ENCODE peak calls at places on chromosomes 11 and 22, in eight cellular contexts. M is bronchial epithelial cell; G is brain microvascular endothelial cell; I is endodermal cell; D is CD8-positive, alpha-beta T cell; C is fibroblast of mammary gland; J is AG09309; H is IMR-90. V is an unnamed sample.
A peak's percentile ranks its signal among the peaks of the same experiment; 100 is the strongest.

GRCh38 chr11:23490557-23491235 is 630.4 kb upstream of the CCDC179 start:
- DNase-seq in J (no peak), H (no peak), D (no peak), G (no peak), I (no peak), C (no peak), M (no peak), V (no peak)

GRCh38 chr11:119417726-119418540 is 5.0 kb downstream of the THY1 start:
- DNase-seq in M (peak; percentile 21), I (no peak), C (peak; percentile 97), H (peak; percentile 96), D (no peak), J (peak; percentile 87), G (peak; percentile 62), V (peak; percentile 70)

GRCh38 chr11:359181-359714 is 10.1 kb upstream of the B4GALNT4 start:
- DNase-seq in D (no peak), G (no peak), J (no peak), H (no peak), I (no peak), C (no peak), M (peak; percentile 58), V (no peak)

GRCh38 chr11:17722000-17722643 is 2.8 kb downstream of the MYOD1 start:
- DNase-seq in I (peak; percentile 86), J (no peak), H (peak; percentile 11), G (no peak), C (peak; percentile 31), D (no peak), M (peak; percentile 17), V (peak; percentile 21)

GRCh38 chr11:114566273-114566672 is 6.6 kb upstream of the NXPE1 start:
- DNase-seq in C (no peak), I (no peak), M (no peak), G (no peak), H (no peak), D (no peak), J (no peak), V (no peak)

GRCh38 chr11:107859459-107860239 is 1.1 kb upstream of the SLC35F2 start:
- DNase-seq in D (no peak), I (peak; percentile 75), M (peak; percentile 28), C (peak; percentile 27), G (no peak), H (no peak), J (no peak), V (no peak)

GRCh38 chr22:23815781-23816551 is 22.8 kb downstream of the DERL3 start:
- DNase-seq in I (no peak), D (no peak), G (no peak), H (no peak), C (no peak), J (no peak), M (no peak), V (no peak)

GRCh38 chr11:64851831-64852337 is 7.4 kb upstream of the CDC42BPG start:
- DNase-seq in G (no peak), I (no peak), D (no peak), J (no peak), M (no peak), H (no peak), C (no peak), V (no peak)

GRCh38 chr22:17083811-17084540 is 824 bp upstream of the IL17RA start:
- DNase-seq in I (no peak), C (no peak), G (no peak), D (no peak), H (no peak), J (no peak), M (no peak), V (no peak)

GRCh38 chr11:31262761-31263160 is 106.8 kb downstream of the DCDC1 start:
- DNase-seq in D (no peak), C (peak; percentile 6), J (no peak), M (peak; percentile 62), G (no peak), H (peak; percentile 5), I (no peak), V (no peak)

GRCh38 chr22:45548991-45549736 is 46.5 kb downstream of the FBLN1 start:
- DNase-seq in J (peak; percentile 49), M (peak; percentile 87), C (peak; percentile 98), I (peak; percentile 85), G (peak; percentile 67), H (peak; percentile 94), D (no peak), V (peak; percentile 78)

GRCh38 chr11:31817054-31817620 is 6.0 kb upstream of the PAX6 start:
- DNase-seq in H (no peak), C (no peak), I (peak; percentile 72), M (no peak), G (no peak), J (no peak), D (no peak), V (no peak)

GRCh38 chr11:96969251-96969650 is 579.4 kb downstream of the JRKL start:
- DNase-seq in I (no peak), J (no peak), C (no peak), G (no peak), D (no peak), M (peak; percentile 25), H (no peak), V (peak; percentile 4)

DNA sequence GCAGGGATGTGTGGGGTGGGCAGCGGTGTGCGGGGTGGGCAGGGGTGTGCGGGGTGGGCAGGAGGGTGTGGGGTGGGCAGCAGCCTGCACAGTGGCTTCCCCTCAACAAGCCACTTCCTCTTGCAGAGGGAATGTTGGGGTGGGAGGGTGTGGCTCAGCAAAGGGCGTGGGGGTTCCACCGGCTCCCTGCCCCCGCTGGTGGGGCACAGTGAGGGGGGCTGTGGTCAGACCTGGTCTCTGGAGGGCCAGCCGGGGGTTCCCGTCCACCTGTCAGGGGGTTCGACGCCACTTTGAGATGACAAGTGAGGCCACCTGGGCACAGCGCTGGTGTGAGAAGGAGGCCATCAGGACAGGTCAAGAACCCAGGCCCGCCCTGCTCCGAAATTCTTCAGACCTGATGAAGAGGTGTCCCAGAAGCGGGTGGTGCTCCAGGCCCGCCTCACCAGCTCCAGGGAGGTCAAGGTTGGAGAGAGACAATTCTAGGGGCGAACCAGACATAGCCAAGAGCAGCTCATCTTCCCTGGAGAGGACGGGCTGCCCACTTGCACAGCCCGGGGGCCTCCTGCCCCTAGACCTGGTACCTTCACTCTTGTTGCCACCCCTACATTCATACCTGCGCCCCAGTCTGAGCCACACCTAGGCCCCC is 1.3 kb downstream of the C11orf21 start:
- DNase-seq in J (no peak), I (no peak), C (no peak), G (no peak), D (no peak), M (no peak), H (no peak), V (no peak)
- H3K4me3 ChIP-seq in J (no peak overlapping the region), I (no peak overlapping the region), C (no peak overlapping the region), G (no peak overlapping the region), D (peak overlapping the region; percentile 82), M (no peak overlapping the region), H (no peak overlapping the region), V (no peak overlapping the region)

DNA sequence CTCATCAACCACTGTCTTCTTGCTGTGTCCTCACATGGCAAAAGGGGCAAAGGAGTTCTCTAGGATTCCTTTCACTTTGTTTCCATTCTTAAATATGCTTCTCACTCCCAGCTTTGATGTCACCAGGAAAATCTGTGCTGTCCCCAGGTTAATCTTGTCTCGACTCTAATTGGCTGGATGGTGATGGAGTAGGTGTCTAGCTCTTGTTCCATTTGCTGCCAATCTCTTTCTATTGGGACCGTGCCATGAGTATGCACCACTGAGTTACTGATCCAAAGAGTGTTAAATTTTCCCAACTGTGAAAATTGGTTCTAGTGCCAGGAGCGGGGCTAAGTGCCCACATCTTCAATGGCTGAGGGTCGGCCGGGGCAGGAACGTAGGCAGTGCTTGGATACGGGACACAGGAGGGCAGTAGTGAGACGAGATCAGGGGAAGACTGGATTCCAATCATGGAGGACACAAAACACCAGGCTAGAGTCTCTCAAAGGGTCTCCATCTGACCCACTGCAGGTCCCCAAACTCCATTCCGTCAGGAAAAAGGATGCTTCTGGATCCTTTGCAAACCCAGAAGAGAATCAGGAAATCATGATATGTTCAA is 47.7 kb upstream of the CSNK2A3 start:
- DNase-seq in C (peak; percentile 16), J (no peak), I (peak; percentile 84), M (no peak), G (no peak), D (no peak), H (no peak), V (no peak)
- TF ChIP-seq CTCF in C (peak; percentile 18), J (peak; percentile 30), I (peak; percentile 81), M (peak; percentile 30), G (peak; percentile 58), D (no peak), H (peak; percentile 13), V (no peak)

DNA sequence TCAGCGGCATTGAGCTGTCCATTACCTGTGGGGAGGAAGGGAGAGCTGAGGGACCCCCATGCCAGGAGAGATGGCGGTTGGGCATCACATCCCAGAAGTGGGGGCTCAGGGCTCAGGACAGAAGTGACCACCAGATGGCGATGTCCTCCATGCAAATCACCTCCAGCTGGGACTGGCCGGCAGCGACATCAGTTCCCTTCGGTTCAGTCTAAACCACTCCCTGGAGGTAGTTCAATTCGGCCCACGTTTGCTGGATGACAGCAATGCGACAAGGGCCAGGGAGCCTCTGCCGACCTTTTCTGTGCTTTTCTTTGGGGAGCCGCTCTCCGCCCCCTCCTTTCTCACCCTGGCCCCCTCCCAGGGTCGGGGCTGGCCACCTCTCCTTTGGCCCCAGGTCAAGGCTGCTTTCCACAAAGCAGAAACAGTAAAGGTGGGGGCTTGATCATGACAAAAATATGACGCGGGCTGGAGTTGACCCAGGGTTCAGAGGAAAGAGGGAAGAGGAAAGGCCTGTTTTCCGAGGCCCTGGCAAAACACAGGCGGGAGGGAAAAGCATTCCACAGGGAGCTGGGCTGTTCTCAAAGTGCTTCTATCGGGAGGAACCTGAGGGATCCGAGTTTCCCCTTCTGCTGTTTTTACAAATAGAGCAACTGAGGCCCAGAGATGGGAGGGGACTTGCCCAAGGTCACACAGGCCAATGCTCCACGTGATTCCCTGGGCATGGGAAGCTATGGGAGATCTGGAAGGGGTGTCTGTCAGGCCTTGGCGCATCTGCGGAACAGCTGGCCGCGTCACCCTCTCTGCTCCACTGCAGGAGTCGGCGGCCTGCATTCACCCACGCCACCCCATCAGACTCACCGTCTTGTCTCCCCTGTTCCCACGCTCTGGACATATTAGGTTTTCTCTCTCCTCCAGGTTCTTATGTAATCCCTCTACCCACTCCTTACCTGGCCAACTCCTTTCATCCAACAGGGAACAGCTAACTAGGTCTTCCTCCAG is 54.7 kb downstream of the FBXO7 start:
- DNase-seq in H (peak; percentile 86), G (peak; percentile 72), C (peak; percentile 86), D (peak; percentile 21), J (peak; percentile 54), M (peak; percentile 55), I (peak; percentile 94), V (peak; percentile 87)
- H3K4me3 ChIP-seq in H (no peak overlapping the region), G (no peak overlapping the region), C (no peak overlapping the region), D (no peak overlapping the region), J (no peak overlapping the region), M (no peak overlapping the region), I (no peak overlapping the region), V (no peak overlapping the region)

GRCh38 chr11:120695426-120695825 is 183.9 kb downstream of the GRIK4 start:
- DNase-seq in I (no peak), J (no peak), G (no peak), D (no peak), H (no peak), M (no peak), C (no peak), V (no peak)

GRCh38 chr11:120694706-120695105 is 183.2 kb downstream of the GRIK4 start:
- DNase-seq in H (no peak), J (no peak), D (no peak), G (no peak), M (no peak), C (no peak), I (no peak), V (no peak)

GRCh38 chr11:120696597-120696996 is 185.0 kb downstream of the GRIK4 start:
- DNase-seq in C (no peak), H (no peak), I (peak; percentile 80), M (no peak), G (no peak), J (no peak), D (no peak), V (no peak)

GRCh38 chr11:120702656-120703055 is 191.1 kb downstream of the GRIK4 start:
- DNase-seq in H (no peak), C (no peak), I (no peak), G (no peak), D (no peak), M (no peak), J (no peak), V (no peak)

GRCh38 chr11:120698918-120699317 is 187.4 kb downstream of the GRIK4 start:
- DNase-seq in G (no peak), C (no peak), M (no peak), J (no peak), H (no peak), I (no peak), D (no peak), V (no peak)
- TF ChIP-seq CTCF in G (no peak), C (no peak), M (no peak), J (no peak), H (no peak), I (peak; percentile 21), D (no peak), V (no peak)